ENCODE peak calls at places on chromosome 6, in ten cellular contexts. O, I, A, L, K, N, R, Y, X and Q are unnamed samples.

GRCh38 chr6:99013661-99014458 is 66.1 kb upstream of the FBXL4 start:
- DNase-seq in I (no peak), K (peak; percentile 12), X (no peak), N (no peak), Y (no peak), R (no peak), O (no peak), L (no peak), A (no peak), Q (no peak)

GRCh38 chr6:75147512-75147911 is 58.3 kb downstream of the COL12A1 start:
- DNase-seq in N (no peak), O (no peak), K (no peak), I (no peak), X (no peak), L (peak; percentile 65), Y (no peak), R (no peak), A (no peak), Q (no peak)

GRCh38 chr6:48032156-48032555 is 78.8 kb downstream of the PTCHD4 start:
- DNase-seq in X (no peak), L (peak; percentile 96), A (no peak), Y (no peak), N (peak; percentile 8), O (no peak), R (no peak), I (no peak), K (peak; percentile 83), Q (no peak)

GRCh38 chr6:142913511-142914047 is 31.4 kb downstream of the HIVEP2 start:
- DNase-seq in R (no peak), L (no peak), O (no peak), Y (no peak), X (peak; percentile 80), N (no peak), A (peak; percentile 57), K (no peak), I (no peak), Q (no peak)

GRCh38 chr6:4848382-4849068 is 72.3 kb downstream of the CDYL start:
- DNase-seq in L (peak; percentile 12), O (no peak), Y (peak; percentile 56), A (no peak), R (peak; percentile 24), N (peak; percentile 16), X (no peak), I (no peak), K (no peak), Q (no peak)

GRCh38 chr6:126033696-126034095 is 47.4 kb downstream of the TRMT11 start:
- DNase-seq in K (peak; percentile 82), X (no peak), Y (peak; percentile 14), L (peak; percentile 95), I (no peak), R (peak; percentile 35), O (no peak), N (peak; percentile 76), A (no peak), Q (peak; percentile 64)

GRCh38 chr6:5025911-5026819 is 22.3 kb upstream of the RPP40 start:
- DNase-seq in Y (peak; percentile 69), L (peak; percentile 68), N (no peak), X (no peak), R (peak; percentile 66), O (peak; percentile 59), K (peak; percentile 6), A (peak; percentile 72), I (peak; percentile 48), Q (peak; percentile 91)

GRCh38 chr6:153088796-153089195 is 42.3 kb downstream of the RGS17 start:
- DNase-seq in O (no peak), L (no peak), Y (no peak), R (no peak), K (no peak), A (no peak), I (no peak), X (no peak), N (peak; percentile 6), Q (no peak)

GRCh38 chr6:105537981-105538578 is 135.2 kb upstream of the PREP start:
- DNase-seq in L (no peak), Y (no peak), R (no peak), O (no peak), A (no peak), I (no peak), X (no peak), K (no peak), N (no peak), Q (no peak)

GRCh38 chr6:22271044-22271443 is 25.8 kb downstream of the PRL start:
- DNase-seq in X (no peak), I (no peak), O (no peak), K (peak; percentile 11), Y (no peak), L (peak; percentile 31), N (no peak), A (no peak), R (no peak), Q (no peak)

GRCh38 chr6:2851727-2852513 is 10.3 kb upstream of the SERPINB1 start:
- DNase-seq in R (no peak), Y (no peak), I (no peak), X (no peak), O (no peak), A (no peak), N (no peak), L (no peak), K (no peak), Q (no peak)

GRCh38 chr6:15897063-15897934 is 231.6 kb upstream of the MYLIP start:
- DNase-seq in I (peak; percentile 19), A (no peak), Y (no peak), N (no peak), R (peak; percentile 34), X (no peak), O (peak; percentile 27), L (peak; percentile 79), K (peak; percentile 15), Q (no peak)

GRCh38 chr6:152969688-152970418 is 13.0 kb downstream of the FBXO5 start:
- DNase-seq in X (no peak), Y (no peak), A (no peak), L (no peak), K (no peak), I (no peak), O (no peak), R (no peak), N (no peak), Q (no peak)

GRCh38 chr6:40930555-40930954 is 108.5 kb downstream of the UNC5CL start:
- DNase-seq in I (peak; percentile 25), X (no peak), O (no peak), Y (no peak), K (peak; percentile 6), L (peak; percentile 34), A (no peak), N (peak; percentile 24), R (no peak), Q (no peak)

GRCh38 chr6:117482240-117483003 is at the start of gene DCBLD1:
- DNase-seq in N (peak; percentile 69), X (peak; percentile 35), I (peak; percentile 80), Y (peak; percentile 79), O (peak; percentile 87), L (peak; percentile 75), R (peak; percentile 81), A (peak; percentile 92), K (peak; percentile 56), Q (peak; percentile 82)

GRCh38 chr6:35487653-35488516 is 9.0 kb downstream of the TEAD3 start:
- DNase-seq in N (no peak), Y (no peak), O (no peak), X (no peak), A (peak; percentile 77), R (no peak), K (no peak), L (peak; percentile 55), I (no peak), Q (peak; percentile 90)

GRCh38 chr6:11113038-11113437 is 1.5 kb upstream of the ERVFRD-1 start:
- DNase-seq in L (peak; percentile 18), I (no peak), O (no peak), Y (no peak), N (no peak), K (no peak), X (no peak), A (no peak), R (no peak), Q (no peak)

GRCh38 chr6:146620655-146621054 is 21.9 kb downstream of the ADGB start:
- DNase-seq in O (no peak), N (no peak), A (no peak), L (no peak), I (no peak), K (no peak), Y (no peak), R (no peak), X (no peak), Q (no peak)

GRCh38 chr6:7406743-7407142 is 17.1 kb downstream of the RIOK1 start:
- DNase-seq in O (no peak), N (no peak), I (no peak), K (no peak), R (no peak), Y (no peak), X (no peak), L (no peak), A (no peak), Q (no peak)

GRCh38 chr6:29747688-29748250 is 24.5 kb downstream of the HLA-F start:
- DNase-seq in I (no peak), N (no peak), L (no peak), K (no peak), A (no peak), O (no peak), R (no peak), Y (peak; percentile 27), X (no peak), Q (peak; percentile 61)
- H3K27ac ChIP-seq in I (no peak overlapping the region), N (no peak overlapping the region), L (no peak overlapping the region), K (no peak overlapping the region), A (no peak overlapping the region), O (no peak overlapping the region), R (no peak overlapping the region), Y (no peak overlapping the region), X (peak overlapping the region; percentile 71), Q (peak overlapping the region; percentile 75)

GRCh38 chr6:43494766-43495165 is 15.4 kb downstream of the LRRC73 start:
- DNase-seq in L (no peak), N (no peak), X (no peak), R (no peak), I (no peak), K (no peak), Y (no peak), A (no peak), O (no peak), Q (no peak)
- H3K27ac ChIP-seq in L (no peak overlapping the region), N (no peak overlapping the region), X (peak overlapping the region; percentile 37), R (no peak overlapping the region), I (no peak overlapping the region), K (no peak overlapping the region), Y (no peak overlapping the region), A (no peak overlapping the region), O (no peak overlapping the region), Q (no peak overlapping the region)

DNA sequence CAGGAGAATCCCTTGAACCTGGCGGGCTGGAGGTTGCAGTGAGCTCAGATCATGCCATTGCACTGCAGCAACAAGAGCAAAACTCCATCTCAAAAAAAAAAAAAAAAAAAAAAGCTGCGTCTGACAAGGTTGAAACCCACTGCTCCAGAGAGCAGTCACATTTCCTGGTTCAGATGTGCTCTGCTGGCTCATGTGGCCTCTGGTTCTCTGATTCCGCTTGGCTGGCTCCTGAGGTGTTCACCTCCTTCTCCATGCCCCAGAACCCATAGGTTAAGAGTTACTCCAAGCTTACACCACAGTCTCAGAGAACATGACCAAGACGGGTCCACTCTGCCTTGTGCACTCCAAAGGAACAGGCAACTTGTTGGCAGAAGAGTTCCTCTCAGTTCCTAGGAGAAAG is 8.8 kb upstream of the CNR1 start:
- DNase-seq in O (no peak), R (no peak), K (no peak), Y (no peak), N (no peak), A (no peak), I (no peak), L (no peak), X (no peak), Q (no peak)
- H3K27ac ChIP-seq in O (no peak overlapping the region), R (no peak overlapping the region), K (no peak overlapping the region), Y (no peak overlapping the region), N (no peak overlapping the region), A (no peak overlapping the region), I (no peak overlapping the region), L (no peak overlapping the region), X (no peak overlapping the region), Q (no peak overlapping the region)

GRCh38 chr6:46509981-46510510 is 18.8 kb upstream of the RCAN2 start:
- DNase-seq in K (no peak), I (no peak), R (no peak), A (no peak), O (no peak), X (no peak), Y (no peak), L (no peak), N (no peak), Q (no peak)
- H3K27ac ChIP-seq in K (no peak overlapping the region), I (peak overlapping the region; percentile 44), R (peak overlapping the region; percentile 79), A (peak overlapping the region; percentile 3), O (no peak overlapping the region), X (no peak overlapping the region), Y (no peak overlapping the region), L (no peak overlapping the region), N (no peak overlapping the region), Q (no peak overlapping the region)